ENCODE peak calls at places on chromosomes 12 and 14, in nine cellular contexts. One of them, this sample, is unnamed.

GRCh38 chr12:47152095-47152494 is 72.3 kb upstream of the AMIGO2 start:
- DNase-seq in NCI-H1092: no peak
- DNase-seq in astrocyte: no peak
- DNase-seq in ELR: no peak
- DNase-seq in stromal cell of bone marrow: no peak
- DNase-seq in foreskin keratinocyte: no peak
- DNase-seq in non-pigmented ciliary epithelial cell: no peak
- DNase-seq in Kasumi-1: no peak
- DNase-seq in aorta: no peak
- DNase-seq in this sample: no peak

GRCh38 chr14:56244138-56244789 is 126.1 kb downstream of the PELI2 start:
- DNase-seq in NCI-H1092: no peak
- DNase-seq in astrocyte: peak; percentile 90
- DNase-seq in ELR: peak; percentile 62
- DNase-seq in stromal cell of bone marrow: peak; percentile 59
- DNase-seq in foreskin keratinocyte: no peak
- DNase-seq in non-pigmented ciliary epithelial cell: peak; percentile 73
- DNase-seq in Kasumi-1: peak; percentile 27
- DNase-seq in aorta: no peak
- DNase-seq in this sample: peak; percentile 51

GRCh38 chr12:64890873-64891468 is 66.5 kb downstream of the TBC1D30 start:
- DNase-seq in NCI-H1092: peak; percentile 37
- DNase-seq in astrocyte: peak; percentile 32
- DNase-seq in ELR: peak; percentile 73
- DNase-seq in stromal cell of bone marrow: peak; percentile 46
- DNase-seq in foreskin keratinocyte: no peak
- DNase-seq in non-pigmented ciliary epithelial cell: no peak
- DNase-seq in Kasumi-1: peak; percentile 88
- DNase-seq in aorta: no peak
- DNase-seq in this sample: peak; percentile 80

GRCh38 chr12:78863482-78864427 is 819 bp upstream of the SYT1 start:
- DNase-seq in NCI-H1092: peak; percentile 58
- DNase-seq in astrocyte: peak; percentile 65
- DNase-seq in ELR: peak; percentile 80
- DNase-seq in stromal cell of bone marrow: no peak
- DNase-seq in foreskin keratinocyte: peak; percentile 46
- DNase-seq in non-pigmented ciliary epithelial cell: no peak
- DNase-seq in Kasumi-1: no peak
- DNase-seq in aorta: peak; percentile 46
- DNase-seq in this sample: peak; percentile 76

GRCh38 chr12:50914872-50915484 is 37.4 kb upstream of the HIGD1C start:
- DNase-seq in NCI-H1092: no peak
- DNase-seq in astrocyte: no peak
- DNase-seq in ELR: no peak
- DNase-seq in stromal cell of bone marrow: no peak
- DNase-seq in foreskin keratinocyte: no peak
- DNase-seq in non-pigmented ciliary epithelial cell: no peak
- DNase-seq in Kasumi-1: no peak
- DNase-seq in aorta: no peak
- DNase-seq in this sample: no peak

GRCh38 chr14:48937796-48938195 is 648.4 kb downstream of the RPS29 start:
- DNase-seq in NCI-H1092: no peak
- DNase-seq in astrocyte: peak; percentile 64
- DNase-seq in ELR: no peak
- DNase-seq in stromal cell of bone marrow: no peak
- DNase-seq in foreskin keratinocyte: peak; percentile 7
- DNase-seq in non-pigmented ciliary epithelial cell: peak; percentile 35
- DNase-seq in Kasumi-1: no peak
- DNase-seq in aorta: no peak
- DNase-seq in this sample: no peak

GRCh38 chr12:64824500-64825142 is at the start of gene TBC1D30:
- DNase-seq in NCI-H1092: peak; percentile 59
- DNase-seq in astrocyte: peak; percentile 10
- DNase-seq in ELR: peak; percentile 25
- DNase-seq in stromal cell of bone marrow: no peak
- DNase-seq in foreskin keratinocyte: no peak
- DNase-seq in non-pigmented ciliary epithelial cell: no peak
- DNase-seq in Kasumi-1: peak; percentile 72
- DNase-seq in aorta: peak; percentile 45
- DNase-seq in this sample: peak; percentile 73

GRCh38 chr14:94000986-94001385 is 3.9 kb downstream of the CCDC197 start:
- DNase-seq in NCI-H1092: no peak
- DNase-seq in astrocyte: no peak
- DNase-seq in ELR: no peak
- DNase-seq in stromal cell of bone marrow: no peak
- DNase-seq in foreskin keratinocyte: no peak
- DNase-seq in non-pigmented ciliary epithelial cell: no peak
- DNase-seq in Kasumi-1: no peak
- DNase-seq in aorta: no peak
- DNase-seq in this sample: no peak

GRCh38 chr12:109459247-109459646 is 17.9 kb downstream of the KCTD10 start:
- DNase-seq in NCI-H1092: no peak
- DNase-seq in astrocyte: peak; percentile 36
- DNase-seq in ELR: no peak
- DNase-seq in stromal cell of bone marrow: no peak
- DNase-seq in foreskin keratinocyte: no peak
- DNase-seq in non-pigmented ciliary epithelial cell: no peak
- DNase-seq in Kasumi-1: no peak
- DNase-seq in aorta: no peak
- DNase-seq in this sample: no peak

GRCh38 chr12:131290255-131290959 is 336.7 kb downstream of the ADGRD1 start:
- DNase-seq in NCI-H1092: no peak
- DNase-seq in astrocyte: no peak
- DNase-seq in ELR: no peak
- DNase-seq in stromal cell of bone marrow: no peak
- DNase-seq in foreskin keratinocyte: no peak
- DNase-seq in non-pigmented ciliary epithelial cell: no peak
- DNase-seq in Kasumi-1: no peak
- DNase-seq in aorta: no peak
- DNase-seq in this sample: no peak

GRCh38 chr14:96148631-96149030 is 56.0 kb upstream of the BDKRB2 start:
- DNase-seq in NCI-H1092: no peak
- DNase-seq in astrocyte: no peak
- DNase-seq in ELR: no peak
- DNase-seq in stromal cell of bone marrow: no peak
- DNase-seq in foreskin keratinocyte: no peak
- DNase-seq in non-pigmented ciliary epithelial cell: no peak
- DNase-seq in Kasumi-1: no peak
- DNase-seq in aorta: no peak
- DNase-seq in this sample: no peak

GRCh38 chr14:78927261-78927660 is 757.1 kb downstream of the NRXN3 start:
- DNase-seq in NCI-H1092: no peak
- DNase-seq in astrocyte: no peak
- DNase-seq in ELR: no peak
- DNase-seq in stromal cell of bone marrow: no peak
- DNase-seq in foreskin keratinocyte: no peak
- DNase-seq in non-pigmented ciliary epithelial cell: no peak
- DNase-seq in Kasumi-1: no peak
- DNase-seq in aorta: no peak
- DNase-seq in this sample: no peak

GRCh38 chr12:47822863-47823262 is 3.2 kb upstream of the HDAC7 start:
- DNase-seq in NCI-H1092: no peak
- DNase-seq in astrocyte: no peak
- DNase-seq in ELR: no peak
- DNase-seq in stromal cell of bone marrow: no peak
- DNase-seq in foreskin keratinocyte: no peak
- DNase-seq in non-pigmented ciliary epithelial cell: no peak
- DNase-seq in Kasumi-1: no peak
- DNase-seq in aorta: peak; percentile 23
- DNase-seq in this sample: no peak

GRCh38 chr14:42475289-42475688 is 868.6 kb downstream of the LRFN5 start:
- DNase-seq in NCI-H1092: no peak
- DNase-seq in astrocyte: no peak
- DNase-seq in ELR: no peak
- DNase-seq in stromal cell of bone marrow: no peak
- DNase-seq in foreskin keratinocyte: no peak
- DNase-seq in non-pigmented ciliary epithelial cell: no peak
- DNase-seq in Kasumi-1: no peak
- DNase-seq in aorta: no peak
- DNase-seq in this sample: no peak

GRCh38 chr12:107263980-107264379 is 170.6 kb upstream of the CRY1 start:
- DNase-seq in NCI-H1092: no peak
- DNase-seq in astrocyte: no peak
- DNase-seq in ELR: no peak
- DNase-seq in stromal cell of bone marrow: no peak
- DNase-seq in foreskin keratinocyte: no peak
- DNase-seq in non-pigmented ciliary epithelial cell: no peak
- DNase-seq in Kasumi-1: no peak
- DNase-seq in aorta: no peak
- DNase-seq in this sample: no peak

GRCh38 chr12:75893758-75894157 is 137.8 kb downstream of the PHLDA1 start:
- DNase-seq in NCI-H1092: no peak
- DNase-seq in astrocyte: no peak
- DNase-seq in ELR: no peak
- DNase-seq in stromal cell of bone marrow: no peak
- DNase-seq in foreskin keratinocyte: no peak
- DNase-seq in non-pigmented ciliary epithelial cell: no peak
- DNase-seq in Kasumi-1: no peak
- DNase-seq in aorta: no peak
- DNase-seq in this sample: no peak

GRCh38 chr14:69138189-69138535 is 14.8 kb downstream of the DCAF5 start:
- DNase-seq in NCI-H1092: no peak
- DNase-seq in astrocyte: peak; percentile 83
- DNase-seq in ELR: peak; percentile 34
- DNase-seq in stromal cell of bone marrow: peak; percentile 66
- DNase-seq in foreskin keratinocyte: no peak
- DNase-seq in non-pigmented ciliary epithelial cell: no peak
- DNase-seq in Kasumi-1: no peak
- DNase-seq in aorta: no peak
- DNase-seq in this sample: no peak

GRCh38 chr14:53841109-53842099 is 115.2 kb downstream of the BMP4 start:
- DNase-seq in NCI-H1092: no peak
- DNase-seq in astrocyte: no peak
- DNase-seq in ELR: no peak
- DNase-seq in stromal cell of bone marrow: no peak
- DNase-seq in foreskin keratinocyte: no peak
- DNase-seq in non-pigmented ciliary epithelial cell: no peak
- DNase-seq in Kasumi-1: no peak
- DNase-seq in aorta: no peak
- DNase-seq in this sample: no peak

GRCh38 chr14:77791225-77791600 is 8.7 kb upstream of the ADCK1 start:
- DNase-seq in NCI-H1092: no peak
- DNase-seq in astrocyte: no peak
- DNase-seq in ELR: no peak
- DNase-seq in stromal cell of bone marrow: no peak
- DNase-seq in foreskin keratinocyte: no peak
- DNase-seq in non-pigmented ciliary epithelial cell: no peak
- DNase-seq in Kasumi-1: no peak
- DNase-seq in aorta: no peak
- DNase-seq in this sample: no peak

GRCh38 chr12:16348435-16349131 is 1.1 kb downstream of the MGST1 start:
- DNase-seq in NCI-H1092: no peak
- DNase-seq in astrocyte: no peak
- DNase-seq in ELR: peak; percentile 30
- DNase-seq in stromal cell of bone marrow: no peak
- DNase-seq in foreskin keratinocyte: no peak
- DNase-seq in non-pigmented ciliary epithelial cell: no peak
- DNase-seq in Kasumi-1: no peak
- DNase-seq in aorta: no peak
- DNase-seq in this sample: no peak

GRCh38 chr14:31090872-31091764 is 64.9 kb upstream of the STRN3 start:
- DNase-seq in NCI-H1092: no peak
- DNase-seq in astrocyte: peak; percentile 82
- DNase-seq in ELR: peak; percentile 92
- DNase-seq in stromal cell of bone marrow: peak; percentile 95
- DNase-seq in foreskin keratinocyte: peak; percentile 66
- DNase-seq in non-pigmented ciliary epithelial cell: peak; percentile 76
- DNase-seq in Kasumi-1: peak; percentile 14
- DNase-seq in aorta: no peak
- DNase-seq in this sample: no peak

This sample was measured in cerebellar cortex.